ENCODE peak calls at places on chromosome 5, in six cellular contexts. I is OCI-LY7, A is spleen, V is aorta, B is PC-3, M is tibial nerve. K is an unnamed sample. For H3K9me3, the result is how much of the 10 kb centered on the place peaks cover.

GRCh38 chr5:131973981-131974380 is 28.5 kb upstream of the MEIKIN start:
- DNase-seq in I (no peak), M (no peak), B (no peak), A (no peak), V (no peak), K (no peak)

GRCh38 chr5:88680253-88681132 is 202.5 kb downstream of the MEF2C start:
- DNase-seq in V (peak), I (peak), B (peak), A (peak), M (peak), K (peak)

GRCh38 chr5:176780951-176781350 is 29.4 kb upstream of the UNC5A start:
- DNase-seq in B (no peak), A (peak), I (no peak), M (no peak), V (peak), K (peak)

GRCh38 chr5:225334-225733 is 7.2 kb downstream of the SDHA start:
- DNase-seq in I (no peak), B (no peak), M (no peak), A (no peak), V (peak), K (no peak)

GRCh38 chr5:4651811-4652565 is 488.1 kb upstream of the ADAMTS16 start:
- DNase-seq in B (no peak), M (no peak), A (no peak), V (no peak), I (no peak), K (no peak)

GRCh38 chr5:40291338-40291737 is 388.4 kb upstream of the PTGER4 start:
- DNase-seq in A (no peak), B (peak), I (no peak), M (no peak), V (no peak), K (no peak)

GRCh38 chr5:146001544-146002185 is 65.3 kb downstream of the SH3RF2 start:
- DNase-seq in A (no peak), B (peak), V (no peak), M (no peak), I (no peak), K (no peak)

GRCh38 chr5:139645495-139645871 is 2.7 kb upstream of the CXXC5 start:
- DNase-seq in M (no peak), B (no peak), I (no peak), V (peak), A (peak), K (peak)

GRCh38 chr5:32100230-32100629 is 73.9 kb downstream of the GOLPH3 start:
- DNase-seq in M (no peak), B (no peak), V (no peak), I (no peak), A (no peak), K (no peak)

GRCh38 chr5:159864885-159865622 is 51.2 kb upstream of the ADRA1B start:
- DNase-seq in V (no peak), I (no peak), B (no peak), A (no peak), M (peak), K (no peak)

GRCh38 chr5:39074009-39074886 is at the start of gene RICTOR:
- DNase-seq in A (peak), V (peak), M (peak), B (peak), I (peak), K (peak)

GRCh38 chr5:172530406-172530805 is 76.1 kb upstream of the SH3PXD2B start:
- DNase-seq in M (no peak), I (no peak), B (no peak), V (no peak), A (peak), K (peak)

GRCh38 chr5:121384359-121384758 is 467.3 kb upstream of the FTMT start:
- DNase-seq in M (no peak), B (no peak), A (no peak), V (no peak), I (no peak), K (no peak)

GRCh38 chr5:117519957-117520500 is 945.4 kb upstream of the SEMA6A start:
- DNase-seq in I (no peak), B (no peak), A (no peak), M (no peak), V (no peak), K (no peak)
- H3K9me3 ChIP-seq in I (under half), B (under half), A (under half), M (under half), V (under half), K (under half)

DNA sequence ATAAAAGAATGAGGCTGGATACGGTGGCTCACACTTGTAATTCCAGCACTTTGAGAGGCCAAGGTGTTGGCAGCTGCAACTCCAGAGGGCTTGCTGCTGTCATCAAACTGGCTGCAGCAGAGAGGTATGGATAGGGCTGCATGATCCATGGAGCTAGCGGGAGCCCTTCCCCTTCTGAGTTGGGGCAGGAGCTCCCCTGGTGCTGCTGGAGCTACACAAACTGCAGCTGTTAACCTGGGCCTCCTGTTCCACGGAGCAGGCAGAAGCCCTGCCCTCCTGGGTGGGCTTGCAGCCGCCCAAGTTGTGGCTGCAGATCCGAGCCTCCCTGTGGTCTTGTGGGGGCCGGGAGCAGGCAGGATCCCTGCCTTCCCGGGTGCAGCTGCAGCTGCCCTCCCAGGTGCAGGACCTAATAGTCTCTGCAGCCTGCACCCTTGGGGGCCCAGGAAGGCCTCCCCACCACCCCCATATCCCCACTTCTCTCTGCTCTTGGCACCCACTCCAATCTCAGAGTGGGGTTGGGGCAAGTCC is 15.8 kb downstream of the CDC25C start:
- DNase-seq in A (no peak), M (no peak), B (no peak), I (no peak), V (no peak), K (no peak)
- H3K9me3 ChIP-seq in A (under half), M (under half), B (under half), I (under half), V (under half), K (under half)

DNA sequence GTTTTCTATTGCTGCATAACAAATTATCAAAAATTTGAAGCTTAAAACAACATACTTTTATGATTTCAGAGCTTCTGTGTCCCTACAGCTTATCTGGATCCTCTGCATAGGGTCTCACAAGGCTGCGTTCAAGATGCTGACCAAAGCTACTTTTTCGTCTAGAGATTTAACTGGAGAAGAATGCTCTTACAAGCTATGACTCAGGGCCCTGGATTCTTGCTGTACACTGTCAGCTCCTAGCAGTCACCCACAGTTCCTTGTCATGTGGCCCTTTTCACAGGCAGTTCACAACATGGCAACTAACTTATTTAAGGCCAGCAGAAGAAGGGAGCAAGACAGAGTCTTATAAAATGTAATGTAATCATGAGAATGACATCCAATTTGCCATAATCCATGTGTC is 70.8 kb upstream of the FAM174A start:
- DNase-seq in A (no peak), B (peak), I (no peak), M (no peak), V (no peak), K (no peak)
- H3K9me3 ChIP-seq in A (under half), B (under half), I (under half), M (under half), V (under half), K (under half)

DNA sequence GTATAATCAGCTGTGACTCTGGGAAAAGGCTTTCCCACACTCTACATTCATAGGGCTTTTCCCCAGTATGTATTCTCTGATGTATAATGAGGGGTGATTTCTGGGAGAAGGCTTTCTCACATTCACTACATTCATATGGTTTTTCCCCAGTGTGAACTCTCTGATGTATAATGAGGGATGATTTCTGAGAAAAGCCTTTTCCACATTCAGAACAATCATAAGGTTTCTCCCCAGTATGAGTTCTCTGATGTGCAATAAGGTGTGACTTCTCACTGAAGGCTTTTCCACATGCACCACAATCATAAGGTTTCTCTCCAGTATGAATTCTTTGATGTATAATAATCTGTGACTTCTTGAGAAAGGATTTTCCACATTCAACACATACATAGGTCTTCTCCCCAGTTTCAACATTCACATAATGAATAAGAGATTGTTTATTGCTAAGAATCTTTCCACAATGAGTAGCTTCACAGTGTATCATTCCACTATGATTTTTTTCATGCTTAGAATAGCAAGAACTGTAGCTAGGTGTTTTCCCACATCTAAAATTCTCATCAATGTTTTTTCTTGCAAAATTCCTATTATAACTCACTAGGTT is 26.7 kb upstream of the ZNF300 start:
- DNase-seq in B (no peak), V (no peak), I (no peak), M (no peak), A (no peak), K (no peak)
- H3K9me3 ChIP-seq in B (half or more), V (under half), I (half or more), M (half or more), A (half or more), K (half or more)

GRCh38 chr5:170135796-170136490 is 30.2 kb downstream of the FOXI1 start:
- DNase-seq in M (no peak), A (no peak), I (no peak), B (no peak), V (no peak), K (no peak)
- H3K9me3 ChIP-seq in M (under half), A (under half), I (under half), B (under half), V (under half), K (under half)